ENCODE peak calls at places on chromosomes 16 and 17, in eight cellular contexts. One of them, this sample, is unnamed.

GRCh38 chr17:876272-876671 is 94.1 kb downstream of the MRM3 start:
- DNase-seq in adrenal gland: no peak
- DNase-seq in colonic mucosa: no peak
- DNase-seq in psoas muscle: no peak
- DNase-seq in MCF 10A: no peak
- DNase-seq in RWPE1: no peak
- DNase-seq in mammary epithelial cell: no peak
- DNase-seq in MM.1S: no peak
- DNase-seq in this sample: peak

GRCh38 chr16:49204191-49204590 is 77.4 kb downstream of the CBLN1 start:
- DNase-seq in psoas muscle: no peak
- DNase-seq in colonic mucosa: no peak
- DNase-seq in RWPE1: no peak
- DNase-seq in mammary epithelial cell: no peak
- DNase-seq in adrenal gland: no peak
- DNase-seq in MCF 10A: no peak
- DNase-seq in MM.1S: no peak
- DNase-seq in this sample: no peak

GRCh38 chr16:83615553-83615952 is 192.2 kb upstream of the HSBP1 start:
- DNase-seq in psoas muscle: no peak
- DNase-seq in RWPE1: no peak
- DNase-seq in mammary epithelial cell: no peak
- DNase-seq in adrenal gland: no peak
- DNase-seq in MM.1S: no peak
- DNase-seq in MCF 10A: peak
- DNase-seq in colonic mucosa: no peak
- DNase-seq in this sample: no peak

GRCh38 chr17:78105551-78105950 is 23.0 kb downstream of the TMC6 start:
- DNase-seq in colonic mucosa: no peak
- DNase-seq in mammary epithelial cell: no peak
- DNase-seq in MM.1S: no peak
- DNase-seq in RWPE1: no peak
- DNase-seq in psoas muscle: no peak
- DNase-seq in MCF 10A: no peak
- DNase-seq in adrenal gland: no peak
- DNase-seq in this sample: no peak

GRCh38 chr17:5049314-5049819 is 14.1 kb upstream of the SLC52A1 start:
- DNase-seq in colonic mucosa: no peak
- DNase-seq in psoas muscle: no peak
- DNase-seq in MCF 10A: no peak
- DNase-seq in RWPE1: no peak
- DNase-seq in mammary epithelial cell: no peak
- DNase-seq in MM.1S: peak
- DNase-seq in adrenal gland: no peak
- DNase-seq in this sample: peak

GRCh38 chr17:80940171-80941123 is 51.2 kb upstream of the CHMP6 start:
- DNase-seq in adrenal gland: no peak
- DNase-seq in MCF 10A: no peak
- DNase-seq in MM.1S: no peak
- DNase-seq in colonic mucosa: no peak
- DNase-seq in RWPE1: no peak
- DNase-seq in mammary epithelial cell: no peak
- DNase-seq in psoas muscle: no peak
- DNase-seq in this sample: no peak

GRCh38 chr16:56860226-56861020 is 4.6 kb upstream of the SLC12A3 start:
- DNase-seq in MM.1S: peak
- DNase-seq in RWPE1: no peak
- DNase-seq in adrenal gland: no peak
- DNase-seq in MCF 10A: no peak
- DNase-seq in mammary epithelial cell: no peak
- DNase-seq in psoas muscle: no peak
- DNase-seq in colonic mucosa: no peak
- DNase-seq in this sample: peak

GRCh38 chr16:87319011-87319410 is 1.8 kb upstream of the C16orf95 start:
- DNase-seq in colonic mucosa: no peak
- DNase-seq in adrenal gland: no peak
- DNase-seq in mammary epithelial cell: no peak
- DNase-seq in MM.1S: no peak
- DNase-seq in MCF 10A: no peak
- DNase-seq in psoas muscle: no peak
- DNase-seq in RWPE1: no peak
- DNase-seq in this sample: no peak

GRCh38 chr17:3770471-3770870 is 30.5 kb downstream of the ITGAE start:
- DNase-seq in RWPE1: no peak
- DNase-seq in mammary epithelial cell: no peak
- DNase-seq in colonic mucosa: no peak
- DNase-seq in psoas muscle: no peak
- DNase-seq in MM.1S: no peak
- DNase-seq in adrenal gland: no peak
- DNase-seq in MCF 10A: no peak
- DNase-seq in this sample: peak

GRCh38 chr17:78133971-78134898 is 3.7 kb downstream of the TMC8 start:
- DNase-seq in mammary epithelial cell: no peak
- DNase-seq in MM.1S: peak
- DNase-seq in MCF 10A: peak
- DNase-seq in colonic mucosa: peak
- DNase-seq in adrenal gland: no peak
- DNase-seq in RWPE1: no peak
- DNase-seq in psoas muscle: no peak
- DNase-seq in this sample: peak

GRCh38 chr17:60577147-60577925 is 22.7 kb upstream of the PPM1D start:
- DNase-seq in adrenal gland: peak
- DNase-seq in MM.1S: peak
- DNase-seq in colonic mucosa: peak
- DNase-seq in MCF 10A: peak
- DNase-seq in psoas muscle: no peak
- DNase-seq in mammary epithelial cell: no peak
- DNase-seq in RWPE1: no peak
- DNase-seq in this sample: peak
- TF ChIP-seq CTCF in adrenal gland: no peak
- TF ChIP-seq CTCF in MM.1S: peak
- TF ChIP-seq CTCF in colonic mucosa: no peak
- TF ChIP-seq CTCF in MCF 10A: no peak
- TF ChIP-seq CTCF in psoas muscle: peak
- TF ChIP-seq CTCF in mammary epithelial cell: no peak
- TF ChIP-seq CTCF in RWPE1: peak
- TF ChIP-seq CTCF in this sample: no peak

DNA sequence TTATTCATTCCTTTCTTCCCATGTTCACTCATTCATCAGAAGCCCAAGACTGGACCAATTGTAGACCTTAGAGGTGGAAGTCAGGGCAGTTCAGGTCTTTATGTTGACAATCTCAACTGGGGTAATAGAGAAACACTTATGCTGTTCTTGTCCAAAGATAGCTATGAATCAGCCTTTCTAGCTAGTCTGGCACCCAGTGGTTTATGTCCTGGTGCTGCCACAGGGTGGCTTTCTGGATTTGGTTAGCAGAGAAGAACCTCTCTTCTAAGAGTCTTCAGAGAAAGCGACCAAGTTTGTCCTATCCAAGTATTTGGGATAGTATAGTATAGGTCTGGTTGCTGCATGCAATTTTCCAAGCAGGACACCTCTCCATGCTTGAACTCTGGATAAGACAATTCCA is 83.3 kb downstream of the NOG start:
- DNase-seq in adrenal gland: no peak
- DNase-seq in colonic mucosa: no peak
- DNase-seq in MM.1S: no peak
- DNase-seq in mammary epithelial cell: peak
- DNase-seq in psoas muscle: no peak
- DNase-seq in MCF 10A: peak
- DNase-seq in RWPE1: no peak
- DNase-seq in this sample: no peak
- TF ChIP-seq CTCF in adrenal gland: no peak
- TF ChIP-seq CTCF in colonic mucosa: no peak
- TF ChIP-seq CTCF in MM.1S: no peak
- TF ChIP-seq CTCF in mammary epithelial cell: peak
- TF ChIP-seq CTCF in psoas muscle: peak
- TF ChIP-seq CTCF in MCF 10A: no peak
- TF ChIP-seq CTCF in RWPE1: no peak
- TF ChIP-seq CTCF in this sample: no peak

GRCh38 chr17:7837375-7838290 is 3.6 kb downstream of the KDM6B start:
- DNase-seq in MM.1S: no peak
- DNase-seq in psoas muscle: no peak
- DNase-seq in adrenal gland: no peak
- DNase-seq in MCF 10A: no peak
- DNase-seq in RWPE1: no peak
- DNase-seq in mammary epithelial cell: no peak
- DNase-seq in colonic mucosa: no peak
- DNase-seq in this sample: no peak
- TF ChIP-seq CTCF in MM.1S: no peak
- TF ChIP-seq CTCF in psoas muscle: no peak
- TF ChIP-seq CTCF in adrenal gland: no peak
- TF ChIP-seq CTCF in MCF 10A: no peak
- TF ChIP-seq CTCF in RWPE1: no peak
- TF ChIP-seq CTCF in mammary epithelial cell: no peak
- TF ChIP-seq CTCF in colonic mucosa: no peak
- TF ChIP-seq CTCF in this sample: no peak

DNA sequence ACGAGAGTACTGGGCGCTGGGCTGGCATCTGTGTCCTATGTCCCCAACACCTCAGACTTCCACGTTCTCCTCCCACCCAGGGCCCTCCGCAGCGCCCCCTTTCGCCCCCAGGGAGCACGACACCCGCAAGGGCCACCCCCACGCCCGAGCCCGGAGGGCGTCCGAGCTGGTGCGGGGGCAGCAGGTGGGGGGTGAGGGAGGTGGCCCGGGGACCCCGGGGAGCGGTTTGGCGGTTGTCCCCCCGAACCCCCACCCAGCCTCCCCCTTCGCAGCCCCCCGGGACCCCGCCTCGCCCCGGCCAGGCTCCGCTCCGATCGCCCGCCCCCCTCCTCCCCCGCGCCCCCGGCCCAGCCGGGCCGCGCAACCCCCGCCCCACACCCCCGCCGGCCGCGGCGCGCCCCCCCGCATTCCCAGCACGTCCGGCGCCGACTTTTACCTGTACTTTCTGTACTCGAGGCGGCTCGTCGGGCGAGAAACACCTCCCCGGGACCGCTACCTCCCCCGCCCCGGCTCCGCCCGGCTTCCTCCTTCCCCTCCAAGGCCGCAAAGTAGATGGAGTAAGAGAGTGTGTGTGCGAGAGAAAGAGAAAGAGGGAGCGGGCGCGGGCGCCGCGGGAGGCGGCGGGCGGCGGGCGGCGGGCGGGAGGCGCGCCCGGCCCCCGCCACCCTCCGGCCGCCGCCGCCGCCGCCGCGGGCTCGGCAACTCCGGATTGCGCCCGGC is 897 bp downstream of the CDYL2 start:
- DNase-seq in MCF 10A: no peak
- DNase-seq in colonic mucosa: peak
- DNase-seq in MM.1S: no peak
- DNase-seq in RWPE1: peak
- DNase-seq in adrenal gland: peak
- DNase-seq in psoas muscle: peak
- DNase-seq in mammary epithelial cell: no peak
- DNase-seq in this sample: peak
- TF ChIP-seq CTCF in MCF 10A: peak
- TF ChIP-seq CTCF in colonic mucosa: peak
- TF ChIP-seq CTCF in MM.1S: peak
- TF ChIP-seq CTCF in RWPE1: no peak
- TF ChIP-seq CTCF in adrenal gland: no peak
- TF ChIP-seq CTCF in psoas muscle: no peak
- TF ChIP-seq CTCF in mammary epithelial cell: peak
- TF ChIP-seq CTCF in this sample: no peak

GRCh38 chr17:2713881-2714280 is 2.3 kb upstream of the CLUH start:
- DNase-seq in RWPE1: no peak
- DNase-seq in mammary epithelial cell: no peak
- DNase-seq in psoas muscle: no peak
- DNase-seq in colonic mucosa: no peak
- DNase-seq in adrenal gland: no peak
- DNase-seq in MCF 10A: no peak
- DNase-seq in MM.1S: no peak
- DNase-seq in this sample: no peak

GRCh38 chr17:2718150-2718938 is 6.8 kb upstream of the CLUH start:
- DNase-seq in colonic mucosa: no peak
- DNase-seq in RWPE1: no peak
- DNase-seq in MCF 10A: peak
- DNase-seq in adrenal gland: no peak
- DNase-seq in psoas muscle: no peak
- DNase-seq in MM.1S: no peak
- DNase-seq in mammary epithelial cell: no peak
- DNase-seq in this sample: no peak

GRCh38 chr17:2712300-2713043 is 908 bp upstream of the CLUH start:
- DNase-seq in colonic mucosa: no peak
- DNase-seq in MM.1S: no peak
- DNase-seq in mammary epithelial cell: no peak
- DNase-seq in psoas muscle: peak
- DNase-seq in adrenal gland: no peak
- DNase-seq in MCF 10A: no peak
- DNase-seq in RWPE1: no peak
- DNase-seq in this sample: no peak

GRCh38 chr17:2719861-2720260 is 8.3 kb upstream of the CLUH start:
- DNase-seq in mammary epithelial cell: no peak
- DNase-seq in colonic mucosa: no peak
- DNase-seq in MCF 10A: no peak
- DNase-seq in adrenal gland: no peak
- DNase-seq in RWPE1: no peak
- DNase-seq in psoas muscle: no peak
- DNase-seq in MM.1S: no peak
- DNase-seq in this sample: no peak

GRCh38 chr17:2716649-2717048 is 5.1 kb upstream of the CLUH start:
- DNase-seq in mammary epithelial cell: no peak
- DNase-seq in colonic mucosa: no peak
- DNase-seq in psoas muscle: no peak
- DNase-seq in RWPE1: no peak
- DNase-seq in MCF 10A: no peak
- DNase-seq in adrenal gland: no peak
- DNase-seq in MM.1S: no peak
- DNase-seq in this sample: no peak
- TF ChIP-seq CTCF in mammary epithelial cell: no peak
- TF ChIP-seq CTCF in colonic mucosa: no peak
- TF ChIP-seq CTCF in psoas muscle: no peak
- TF ChIP-seq CTCF in RWPE1: no peak
- TF ChIP-seq CTCF in MCF 10A: no peak
- TF ChIP-seq CTCF in adrenal gland: no peak
- TF ChIP-seq CTCF in MM.1S: no peak
- TF ChIP-seq CTCF in this sample: no peak

DNA sequence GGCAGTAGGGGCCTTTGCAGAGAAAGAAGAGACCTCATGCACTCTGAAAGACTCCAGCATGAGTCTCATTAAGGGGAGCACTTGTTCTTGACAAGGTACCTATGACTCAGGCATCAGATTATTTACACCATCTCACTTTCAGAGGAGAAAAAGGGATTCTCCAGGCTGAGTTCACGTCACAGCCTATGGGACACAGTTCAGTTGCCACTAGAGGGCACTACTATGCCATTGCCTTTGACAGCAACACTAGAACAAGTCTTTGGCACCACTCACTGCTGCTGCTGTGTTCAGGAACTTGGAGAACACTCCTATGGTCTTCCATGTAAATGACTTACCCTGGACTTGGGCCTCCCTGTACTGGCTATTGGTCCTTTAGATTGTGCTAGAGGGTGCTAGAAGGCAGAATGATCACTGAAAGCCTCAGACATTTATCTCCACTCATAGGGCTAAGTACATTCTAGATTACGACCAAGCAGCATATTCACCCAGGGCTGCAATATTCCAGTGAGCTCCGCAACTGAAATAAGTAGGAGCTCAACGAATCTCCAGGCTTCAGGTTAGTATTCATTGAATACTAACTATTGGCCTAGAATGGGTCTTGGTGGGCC is 225.1 kb upstream of the CA10 start:
- DNase-seq in RWPE1: peak
- DNase-seq in MM.1S: peak
- DNase-seq in adrenal gland: peak
- DNase-seq in mammary epithelial cell: peak
- DNase-seq in psoas muscle: no peak
- DNase-seq in MCF 10A: peak
- DNase-seq in colonic mucosa: peak
- DNase-seq in this sample: peak
- TF ChIP-seq CTCF in RWPE1: peak
- TF ChIP-seq CTCF in MM.1S: peak
- TF ChIP-seq CTCF in adrenal gland: peak
- TF ChIP-seq CTCF in mammary epithelial cell: peak
- TF ChIP-seq CTCF in psoas muscle: peak
- TF ChIP-seq CTCF in MCF 10A: peak
- TF ChIP-seq CTCF in colonic mucosa: peak
- TF ChIP-seq CTCF in this sample: peak

GRCh38 chr16:31474173-31474714 is 2.3 kb downstream of the TGFB1I1 start:
- DNase-seq in RWPE1: no peak
- DNase-seq in colonic mucosa: peak
- DNase-seq in MCF 10A: no peak
- DNase-seq in psoas muscle: no peak
- DNase-seq in adrenal gland: no peak
- DNase-seq in mammary epithelial cell: no peak
- DNase-seq in MM.1S: no peak
- DNase-seq in this sample: no peak
- TF ChIP-seq CTCF in RWPE1: no peak
- TF ChIP-seq CTCF in colonic mucosa: no peak
- TF ChIP-seq CTCF in MCF 10A: no peak
- TF ChIP-seq CTCF in psoas muscle: no peak
- TF ChIP-seq CTCF in adrenal gland: no peak
- TF ChIP-seq CTCF in mammary epithelial cell: no peak
- TF ChIP-seq CTCF in MM.1S: no peak
- TF ChIP-seq CTCF in this sample: no peak